ENCODE peak calls at places on chromosomes 6 and 20, in seven cellular contexts. J, E, F, B, V, U and Y are unnamed samples.

GRCh38 chr6:51844391-51844735 is 243.1 kb downstream of the PKHD1 start:
- DNase-seq in J (no peak), E (no peak), F (peak; percentile 27), B (no peak), V (no peak), U (no peak), Y (no peak)

GRCh38 chr20:36791862-36792261 is 18.3 kb upstream of the DSN1 start:
- DNase-seq in J (no peak), E (no peak), F (no peak), B (no peak), V (no peak), U (no peak), Y (no peak)

GRCh38 chr6:170164271-170164900 is 126.5 kb downstream of the DLL1 start:
- DNase-seq in J (no peak), E (no peak), F (no peak), B (no peak), V (no peak), U (no peak), Y (no peak)

GRCh38 chr6:73656501-73657145 is 2.8 kb upstream of the SLC17A5 start:
- DNase-seq in J (no peak), E (no peak), F (peak; percentile 11), B (no peak), V (no peak), U (peak; percentile 83), Y (no peak)

GRCh38 chr6:35411066-35411465 is 41.1 kb upstream of the FANCE start:
- DNase-seq in J (no peak), E (no peak), F (no peak), B (no peak), V (no peak), U (no peak), Y (no peak)

GRCh38 chr6:164408868-164409267 is 900.5 kb downstream of the C6orf118 start:
- DNase-seq in J (no peak), E (no peak), F (peak; percentile 5), B (no peak), V (no peak), U (no peak), Y (no peak)

GRCh38 chr20:40658509-40658908 is 30.5 kb downstream of the MAFB start:
- DNase-seq in J (no peak), E (no peak), F (no peak), B (no peak), V (no peak), U (no peak), Y (no peak)

GRCh38 chr20:37804584-37805566 is 98.1 kb upstream of the VSTM2L start:
- DNase-seq in J (no peak), E (no peak), F (no peak), B (no peak), V (no peak), U (no peak), Y (no peak)

GRCh38 chr6:142902636-142903053 is 42.3 kb downstream of the HIVEP2 start:
- DNase-seq in J (no peak), E (no peak), F (no peak), B (no peak), V (peak; percentile 98), U (peak; percentile 40), Y (peak; percentile 99)

GRCh38 chr6:159404296-159404695 is 235.1 kb downstream of the FNDC1 start:
- DNase-seq in J (no peak), E (no peak), F (no peak), B (no peak), V (no peak), U (no peak), Y (no peak)

GRCh38 chr6:159400806-159401205 is 231.6 kb downstream of the FNDC1 start:
- DNase-seq in J (no peak), E (no peak), F (no peak), B (no peak), V (no peak), U (no peak), Y (no peak)

GRCh38 chr6:159395614-159396013 is 226.4 kb downstream of the FNDC1 start:
- DNase-seq in J (no peak), E (no peak), F (no peak), B (no peak), V (no peak), U (no peak), Y (no peak)

GRCh38 chr6:159398633-159399032 is 229.4 kb downstream of the FNDC1 start:
- DNase-seq in J (no peak), E (no peak), F (no peak), B (no peak), V (no peak), U (no peak), Y (no peak)

DNA sequence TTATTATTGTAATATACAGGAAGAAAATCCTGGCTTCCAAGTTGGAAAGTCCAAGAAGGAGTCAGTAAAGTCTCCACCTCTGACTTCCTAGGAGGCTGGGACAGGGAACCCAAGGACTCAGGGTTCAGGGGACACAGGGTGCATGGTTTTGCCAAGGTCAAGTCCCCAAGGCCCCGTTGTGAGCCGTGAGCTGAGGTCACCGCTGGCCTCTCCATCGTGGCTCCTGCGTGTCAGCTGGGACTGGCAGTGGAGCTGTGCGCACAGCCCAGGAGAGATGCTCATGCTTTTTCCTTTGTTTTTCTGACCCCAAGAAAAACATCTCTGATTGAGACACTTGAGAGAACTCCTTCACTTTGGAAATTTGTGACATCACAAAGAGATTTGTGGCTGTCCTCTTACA is 230.8 kb downstream of the FNDC1 start:
- DNase-seq in J (no peak), E (no peak), F (no peak), B (no peak), V (no peak), U (no peak), Y (no peak)
- H2AK5ac ChIP-seq in J (no peak overlapping the region), E (no peak overlapping the region), F (no peak overlapping the region), B (no peak overlapping the region), V (no peak overlapping the region), U (no peak overlapping the region), Y (no peak overlapping the region)

GRCh38 chr6:156954191-156954590 is 177.0 kb downstream of the ARID1B start:
- DNase-seq in J (no peak), E (no peak), F (no peak), B (no peak), V (peak; percentile 42), U (peak; percentile 55), Y (peak; percentile 59)

GRCh38 chr6:156953478-156954146 is 176.4 kb downstream of the ARID1B start:
- DNase-seq in J (no peak), E (peak; percentile 49), F (peak; percentile 93), B (no peak), V (peak; percentile 97), U (peak; percentile 99), Y (peak; percentile 99)

GRCh38 chr6:156954781-156955180 is 177.6 kb downstream of the ARID1B start:
- DNase-seq in J (no peak), E (no peak), F (no peak), B (no peak), V (no peak), U (no peak), Y (no peak)

GRCh38 chr6:156956286-156956685 is 179.1 kb downstream of the ARID1B start:
- DNase-seq in J (no peak), E (no peak), F (no peak), B (no peak), V (no peak), U (no peak), Y (no peak)

DNA sequence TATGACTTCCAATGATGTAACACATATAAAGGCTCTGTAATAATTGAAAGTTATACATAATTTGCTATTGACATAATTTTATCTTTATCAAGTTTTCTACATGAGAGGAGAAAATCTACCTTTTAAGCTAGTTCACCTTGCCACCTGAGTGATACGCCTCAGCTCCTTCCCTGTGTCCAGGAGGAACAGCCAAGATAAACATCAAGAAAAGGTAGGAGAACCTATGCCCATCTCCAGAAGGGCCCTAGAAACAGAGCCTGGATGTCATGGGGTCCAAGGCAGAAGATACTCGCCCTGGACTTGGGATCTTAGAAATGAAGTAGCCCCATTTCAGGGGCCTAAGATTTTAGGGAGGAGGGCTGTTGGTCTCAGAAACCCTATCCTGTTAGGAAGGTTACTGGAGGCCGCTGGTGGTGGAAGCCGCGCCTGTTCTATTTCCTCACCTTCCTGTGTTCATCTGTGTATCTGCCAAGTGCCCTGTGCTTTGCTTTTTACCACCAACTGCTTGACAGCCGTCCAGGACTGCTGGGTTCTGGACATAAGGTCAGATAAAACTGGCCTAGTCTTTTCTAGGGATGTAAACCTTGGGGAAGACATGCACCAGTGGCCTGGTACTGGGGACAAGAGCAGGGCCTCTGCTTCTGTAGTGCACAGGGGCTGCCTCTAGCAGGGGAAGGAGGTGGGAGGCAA is 178.5 kb downstream of the ARID1B start:
- DNase-seq in J (no peak), E (no peak), F (no peak), B (no peak), V (no peak), U (no peak), Y (no peak)
- H2AK5ac ChIP-seq in J (no peak overlapping the region), E (no peak overlapping the region), F (no peak overlapping the region), B (no peak overlapping the region), V (peak overlapping the region; percentile 67), U (no peak overlapping the region), Y (no peak overlapping the region)

DNA sequence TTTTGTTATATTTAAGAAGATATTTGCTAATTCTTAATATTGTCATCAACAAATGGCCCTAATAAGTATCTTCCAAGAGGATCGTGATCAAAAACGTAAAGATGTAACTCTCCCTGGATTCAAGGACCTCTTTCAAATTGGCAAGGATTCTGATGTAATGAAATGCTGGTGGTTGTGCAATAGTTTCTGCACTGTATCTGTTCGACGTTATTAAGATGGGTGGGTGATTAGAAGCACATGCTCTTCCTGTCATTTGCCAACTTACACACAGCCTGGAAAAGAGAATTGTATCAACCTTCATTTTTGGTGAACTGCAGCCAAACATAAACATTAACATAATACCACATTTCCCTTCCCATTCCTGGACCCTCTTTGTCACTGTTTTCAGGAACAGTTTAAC is 9.8 kb downstream of the FOXQ1 start:
- DNase-seq in J (no peak), E (no peak), F (no peak), B (no peak), V (peak; percentile 40), U (peak; percentile 39), Y (peak; percentile 66)
- H2AK5ac ChIP-seq in J (no peak overlapping the region), E (no peak overlapping the region), F (no peak overlapping the region), B (no peak overlapping the region), V (no peak overlapping the region), U (no peak overlapping the region), Y (no peak overlapping the region)

GRCh38 chr20:57900226-57900905 is 190.6 kb upstream of the PMEPA1 start:
- DNase-seq in J (no peak), E (no peak), F (peak; percentile 67), B (no peak), V (no peak), U (no peak), Y (no peak)

GRCh38 chr20:57904706-57905105 is 194.9 kb upstream of the PMEPA1 start:
- DNase-seq in J (no peak), E (no peak), F (no peak), B (no peak), V (no peak), U (no peak), Y (no peak)

GRCh38 chr20:57901526-57901925 is 191.7 kb upstream of the PMEPA1 start:
- DNase-seq in J (no peak), E (no peak), F (no peak), B (no peak), V (no peak), U (no peak), Y (no peak)

GRCh38 chr20:57899554-57899953 is 189.7 kb upstream of the PMEPA1 start:
- DNase-seq in J (no peak), E (no peak), F (no peak), B (no peak), V (no peak), U (no peak), Y (no peak)

DNA sequence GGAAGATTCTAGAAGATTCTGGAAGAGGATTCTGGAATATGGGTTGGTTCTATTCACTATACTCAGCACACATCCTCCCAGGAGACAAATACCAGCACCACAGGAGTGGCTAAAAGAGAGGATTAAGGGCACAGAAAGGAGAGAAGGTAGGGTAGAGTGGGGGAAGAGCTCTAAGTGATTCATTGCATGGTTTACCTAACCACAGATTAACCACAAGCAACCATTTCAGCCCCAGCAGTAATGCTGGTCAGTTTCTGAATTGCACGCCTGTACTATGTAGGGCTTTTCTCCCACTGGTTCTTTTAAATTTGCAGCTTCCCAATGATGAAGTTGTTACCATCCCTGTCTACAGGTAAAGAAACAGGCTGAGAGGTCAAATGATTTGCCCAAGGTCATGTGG is 192.7 kb upstream of the PMEPA1 start:
- DNase-seq in J (no peak), E (no peak), F (no peak), B (no peak), V (no peak), U (no peak), Y (peak; percentile 16)
- H2AK5ac ChIP-seq in J (no peak overlapping the region), E (no peak overlapping the region), F (no peak overlapping the region), B (no peak overlapping the region), V (no peak overlapping the region), U (no peak overlapping the region), Y (no peak overlapping the region)